ENCODE peak calls at places on chromosomes 2 and 18, in nine cellular contexts. U is uterus, E is IMR-90, I is adrenal gland, G is K562, L is sigmoid colon, Z is transverse colon, T is stomach, C is body of pancreas. S is an unnamed sample. For H3K4me1, the result is how much of the 10 kb centered on the place peaks cover.

GRCh38 chr2:190344275-190344827 is 962 bp downstream of the INPP1 start:
- DNase-seq in U (peak), E (no peak), I (peak), G (no peak), L (peak), Z (peak), T (peak), C (peak), S (no peak)

GRCh38 chr18:48589797-48590519 is 51.1 kb downstream of the CTIF start:
- DNase-seq in U (no peak), E (no peak), I (peak), G (no peak), L (peak), Z (no peak), T (peak), C (peak), S (peak)

GRCh38 chr18:13223341-13224148 is 5.0 kb downstream of the LDLRAD4 start:
- DNase-seq in U (peak), E (no peak), I (peak), G (no peak), L (no peak), Z (peak), T (peak), C (peak), S (no peak)

GRCh38 chr2:67311536-67311935 is 85.6 kb upstream of the ETAA1 start:
- DNase-seq in U (no peak), E (peak), I (no peak), G (no peak), L (no peak), Z (no peak), T (no peak), C (peak), S (no peak)

GRCh38 chr2:27381577-27382181 is 1.1 kb upstream of the ZNF513 start:
- DNase-seq in U (no peak), E (no peak), I (no peak), G (no peak), L (no peak), Z (no peak), T (no peak), C (no peak), S (no peak)

GRCh38 chr2:19140463-19141208 is 217.8 kb downstream of the OSR1 start:
- DNase-seq in U (no peak), E (peak), I (no peak), G (no peak), L (no peak), Z (no peak), T (no peak), C (no peak), S (no peak)

GRCh38 chr2:236507393-236508085 is 62.1 kb upstream of the ACKR3 start:
- DNase-seq in U (peak), E (no peak), I (peak), G (no peak), L (peak), Z (peak), T (peak), C (peak), S (peak)

GRCh38 chr2:222903234-222904220 is 42.7 kb downstream of the ACSL3 start:
- DNase-seq in U (peak), E (peak), I (peak), G (peak), L (no peak), Z (peak), T (peak), C (peak), S (no peak)

GRCh38 chr2:203797363-203798111 is 70.0 kb upstream of the CTLA4 start:
- DNase-seq in U (no peak), E (peak), I (no peak), G (no peak), L (no peak), Z (no peak), T (no peak), C (no peak), S (no peak)

GRCh38 chr2:113894156-113894743 is 4.4 kb downstream of the ACTR3 start:
- DNase-seq in U (no peak), E (peak), I (no peak), G (peak), L (no peak), Z (no peak), T (no peak), C (peak), S (no peak)

GRCh38 chr2:179412116-179412515 is 147.5 kb upstream of the SESTD1 start:
- DNase-seq in U (no peak), E (peak), I (no peak), G (no peak), L (no peak), Z (no peak), T (no peak), C (no peak), S (no peak)

GRCh38 chr2:71048096-71048495 is 20.4 kb upstream of the NAGK start:
- DNase-seq in U (no peak), E (no peak), I (no peak), G (no peak), L (no peak), Z (no peak), T (no peak), C (no peak), S (no peak)

GRCh38 chr18:43627833-43628370 is 350.6 kb upstream of the SYT4 start:
- DNase-seq in U (no peak), E (no peak), I (no peak), G (no peak), L (no peak), Z (no peak), T (no peak), C (no peak), S (no peak)

GRCh38 chr2:158725496-158725895 is 69.6 kb upstream of the DAPL1 start:
- DNase-seq in U (no peak), E (no peak), I (no peak), G (no peak), L (no peak), Z (no peak), T (no peak), C (no peak), S (no peak)

GRCh38 chr2:172783091-172783898 is 47.6 kb downstream of the RAPGEF4 start:
- DNase-seq in U (no peak), E (peak), I (peak), G (no peak), L (no peak), Z (no peak), T (no peak), C (peak), S (no peak)

GRCh38 chr2:1501196-1501851 is 88.1 kb downstream of the TPO start:
- DNase-seq in U (no peak), E (no peak), I (no peak), G (no peak), L (peak), Z (no peak), T (no peak), C (no peak), S (no peak)

GRCh38 chr18:22282311-22283235 is 113.2 kb downstream of the GATA6 start:
- DNase-seq in U (no peak), E (peak), I (no peak), G (no peak), L (no peak), Z (no peak), T (no peak), C (no peak), S (no peak)

GRCh38 chr2:97958184-97958583 is 37.6 kb downstream of the TMEM131 start:
- DNase-seq in U (no peak), E (no peak), I (no peak), G (no peak), L (no peak), Z (no peak), T (no peak), C (no peak), S (no peak)

GRCh38 chr2:152465541-152465940 is 130.6 kb downstream of the FMNL2 start:
- DNase-seq in U (no peak), E (peak), I (no peak), G (no peak), L (no peak), Z (no peak), T (no peak), C (no peak), S (no peak)

GRCh38 chr2:86807121-86807461 is 16.4 kb upstream of the CD8A start:
- DNase-seq in U (no peak), E (no peak), I (no peak), G (no peak), L (no peak), Z (no peak), T (no peak), C (no peak), S (no peak)

GRCh38 chr2:107663632-107664031 is 163.1 kb upstream of the RGPD4 start:
- DNase-seq in U (no peak), E (no peak), I (no peak), G (no peak), L (no peak), Z (no peak), T (no peak), C (no peak), S (no peak)

GRCh38 chr18:12288406-12288762 is 19.7 kb upstream of the TUBB6 start:
- DNase-seq in U (no peak), E (no peak), I (no peak), G (no peak), L (no peak), Z (no peak), T (no peak), C (no peak), S (no peak)

GRCh38 chr2:150484461-150484931 is 3.0 kb downstream of the RND3 start:
- DNase-seq in U (no peak), E (peak), I (no peak), G (no peak), L (peak), Z (no peak), T (no peak), C (no peak), S (no peak)
- H3K4me1 ChIP-seq in U (under half), E (under half), I (under half), G (under half), L (half or more), Z (half or more), T (under half), C (under half), S (under half)

GRCh38 chr2:85537600-85538506 is 1.1 kb upstream of the MAT2A start:
- DNase-seq in U (peak), E (no peak), I (peak), G (peak), L (peak), Z (peak), T (peak), C (peak), S (peak)
- TF ChIP-seq POLR2A in U (no peak), E (no peak), I (no peak), G (no peak), L (peak), Z (peak), T (no peak), C (peak), S (peak)

DNA sequence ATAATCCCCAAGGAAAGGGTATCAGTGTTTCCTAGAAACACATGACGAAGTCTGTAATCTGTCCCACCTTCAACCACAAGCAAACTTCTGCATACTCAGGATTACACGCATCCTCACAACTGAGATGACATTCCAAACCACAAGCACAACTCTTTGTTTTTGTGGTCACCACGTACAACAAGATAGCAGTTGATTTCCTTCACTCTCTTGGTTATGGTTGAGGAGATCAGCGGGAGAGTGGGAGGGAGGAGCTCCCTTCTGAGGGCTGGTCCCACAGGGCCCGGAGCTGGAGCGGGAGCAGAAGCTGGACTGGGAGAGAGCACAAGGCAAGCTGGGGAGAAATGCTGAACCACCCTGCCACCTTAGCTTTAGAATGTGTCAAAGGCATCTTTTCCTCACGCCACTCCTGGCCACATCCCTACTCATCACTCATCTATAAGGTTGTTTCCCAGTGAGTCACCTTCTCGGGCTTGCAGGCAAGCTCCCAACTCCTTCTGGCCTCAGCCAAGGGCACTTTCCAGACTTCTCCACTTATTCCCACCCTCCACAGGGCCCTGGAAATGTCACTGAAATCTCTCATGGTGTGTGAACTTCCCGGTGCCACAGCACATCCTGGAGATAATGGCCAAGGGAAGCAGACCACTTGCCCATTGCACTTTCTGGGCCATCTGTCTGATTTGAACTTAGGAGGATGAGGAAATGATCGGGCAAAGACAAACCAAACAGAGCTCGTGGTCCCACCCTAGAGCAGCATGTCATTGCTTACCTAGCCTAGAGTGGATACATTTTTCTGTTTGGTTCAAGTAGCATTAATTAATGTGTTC is 98.9 kb upstream of the LGALSL start:
- DNase-seq in U (no peak), E (peak), I (peak), G (peak), L (no peak), Z (no peak), T (no peak), C (no peak), S (no peak)
- H3K4me1 ChIP-seq in U (under half), E (under half), I (under half), G (under half), L (under half), Z (under half), T (under half), C (under half), S (under half)

DNA sequence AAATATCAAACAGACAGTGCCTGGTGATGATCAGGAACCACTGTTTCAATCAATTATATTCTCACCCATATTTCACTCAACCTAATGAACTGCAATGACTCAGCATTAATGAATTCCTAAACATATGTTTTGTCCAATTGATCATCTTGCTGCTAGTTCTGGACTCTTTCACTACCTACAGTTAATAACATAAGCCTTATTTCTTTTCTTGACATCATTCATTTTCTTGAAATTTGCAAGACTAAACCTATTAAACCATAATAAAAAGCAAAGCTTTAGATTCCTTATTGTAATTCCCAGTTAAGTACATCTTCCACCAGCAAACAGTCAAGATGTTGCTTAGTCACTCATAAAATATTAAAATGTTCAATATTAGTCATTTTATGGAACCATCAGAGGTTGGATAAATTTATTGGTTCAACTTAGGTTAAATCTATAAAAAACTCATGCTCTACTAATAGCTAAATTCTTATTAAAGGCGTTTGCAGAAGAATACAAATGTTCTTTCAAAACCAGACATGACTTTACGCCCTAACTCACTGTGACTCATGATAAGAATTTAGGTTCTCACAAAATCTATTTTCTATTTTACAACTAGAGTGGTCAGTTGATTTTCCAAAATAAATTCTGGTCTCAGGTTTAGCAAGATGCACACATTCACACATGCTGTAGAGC is 599.4 kb downstream of the RNF144A start:
- DNase-seq in U (no peak), E (no peak), I (no peak), G (no peak), L (no peak), Z (no peak), T (no peak), C (no peak), S (no peak)
- TF ChIP-seq POLR2A in U (no peak), E (no peak), I (no peak), G (no peak), L (no peak), Z (no peak), T (no peak), C (no peak), S (no peak)

GRCh38 chr2:25155401-25155800 is 13.0 kb downstream of the POMC start:
- DNase-seq in U (no peak), E (no peak), I (no peak), G (no peak), L (no peak), Z (no peak), T (no peak), C (no peak), S (no peak)
- H3K4me1 ChIP-seq in U (under half), E (under half), I (under half), G (under half), L (under half), Z (under half), T (under half), C (under half), S (under half)

DNA sequence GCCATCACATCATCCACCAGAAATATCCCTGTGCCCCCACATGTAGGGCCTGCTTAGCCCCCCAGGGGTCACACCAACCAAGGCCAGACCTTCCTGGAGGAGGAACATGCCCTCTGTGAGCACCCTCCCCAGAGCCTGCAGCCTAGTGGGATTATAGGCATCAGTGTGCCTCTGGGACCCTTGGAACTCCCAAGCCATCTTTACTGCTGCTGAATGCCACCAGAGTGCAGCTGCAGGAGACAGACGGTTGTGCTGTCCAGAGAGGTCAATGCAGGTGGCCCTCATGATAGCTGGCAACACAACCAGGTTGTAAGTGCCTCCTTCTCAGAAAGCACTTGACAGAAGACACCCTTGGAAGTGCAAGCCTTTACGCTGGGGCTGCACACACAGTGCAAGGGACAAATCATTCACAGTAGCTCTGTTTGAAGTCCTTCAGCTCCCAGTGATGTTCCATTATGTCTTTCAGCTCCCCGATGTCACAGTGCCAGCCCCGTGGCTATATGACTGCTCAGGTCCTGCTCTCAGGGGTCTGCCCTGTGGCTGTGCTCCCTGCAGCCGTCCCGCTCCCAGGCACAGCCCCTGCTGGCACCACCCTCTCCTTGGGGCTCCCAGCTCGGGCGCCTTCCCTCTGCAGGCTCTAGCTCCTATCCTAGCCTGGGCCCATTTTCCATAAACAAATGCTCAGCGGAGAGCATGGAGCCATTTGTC is 65.1 kb downstream of the EDAR start:
- DNase-seq in U (no peak), E (no peak), I (no peak), G (no peak), L (peak), Z (no peak), T (no peak), C (no peak), S (peak)
- TF ChIP-seq POLR2A in U (no peak), E (no peak), I (no peak), G (no peak), L (no peak), Z (no peak), T (no peak), C (no peak), S (no peak)

GRCh38 chr2:9975328-9975727 is 23.8 kb downstream of the GRHL1 start:
- DNase-seq in U (no peak), E (peak), I (no peak), G (no peak), L (no peak), Z (no peak), T (peak), C (peak), S (no peak)
- H3K4me1 ChIP-seq in U (under half), E (under half), I (under half), G (under half), L (under half), Z (under half), T (under half), C (under half), S (under half)

GRCh38 chr2:241701405-241702154 is at the start of gene ING5:
- DNase-seq in U (peak), E (peak), I (peak), G (peak), L (peak), Z (peak), T (peak), C (peak), S (peak)
- TF ChIP-seq POLR2A in U (peak), E (peak), I (peak), G (peak), L (peak), Z (peak), T (no peak), C (peak), S (peak)

GRCh38 chr18:7748252-7749000 is 181.3 kb downstream of the PTPRM start:
- DNase-seq in U (no peak), E (no peak), I (no peak), G (no peak), L (no peak), Z (no peak), T (no peak), C (no peak), S (no peak)

GRCh38 chr18:7749510-7749981 is 182.4 kb downstream of the PTPRM start:
- DNase-seq in U (no peak), E (no peak), I (peak), G (no peak), L (no peak), Z (no peak), T (no peak), C (no peak), S (no peak)

GRCh38 chr18:7749001-7749391 is 181.9 kb downstream of the PTPRM start:
- DNase-seq in U (no peak), E (no peak), I (no peak), G (no peak), L (no peak), Z (no peak), T (no peak), C (no peak), S (no peak)

GRCh38 chr18:7743256-7743655 is 176.1 kb downstream of the PTPRM start:
- DNase-seq in U (no peak), E (no peak), I (no peak), G (no peak), L (no peak), Z (no peak), T (no peak), C (no peak), S (no peak)

GRCh38 chr18:7746106-7746505 is 179.0 kb downstream of the PTPRM start:
- DNase-seq in U (no peak), E (no peak), I (no peak), G (no peak), L (no peak), Z (no peak), T (no peak), C (no peak), S (no peak)
- H3K4me1 ChIP-seq in U (under half), E (under half), I (under half), G (under half), L (half or more), Z (under half), T (under half), C (under half), S (under half)